ENCODE peak calls at places on chromosomes 2 and 18, in five cellular contexts. W is body of pancreas, H is ascending aorta, Y is prostate gland, B is aorta. M is an unnamed sample. For H3K9me3, the result is how much of the 10 kb centered on the place peaks cover.

GRCh38 chr2:153770359-153770991 is 101.2 kb upstream of the GALNT13 start:
- DNase-seq in W (no peak), H (no peak), Y (no peak), B (no peak), M (no peak)

GRCh38 chr2:145304501-145304900 is 784.6 kb upstream of the ZEB2 start:
- DNase-seq in W (no peak), H (no peak), Y (no peak), B (no peak), M (no peak)

GRCh38 chr2:75570948-75571729 is 10.4 kb upstream of the EVA1A start:
- DNase-seq in W (peak), H (no peak), Y (no peak), B (no peak), M (no peak)

GRCh38 chr2:181679544-181679979 is 755 bp downstream of the NEUROD1 start:
- DNase-seq in W (no peak), H (no peak), Y (no peak), B (no peak), M (no peak)

GRCh38 chr2:219783551-219783950 is 156.1 kb downstream of the SLC4A3 start:
- DNase-seq in W (no peak), H (no peak), Y (no peak), B (no peak), M (no peak)

GRCh38 chr2:119704670-119705120 is 25.7 kb downstream of the TMEM177 start:
- DNase-seq in W (no peak), H (no peak), Y (no peak), B (no peak), M (no peak)

GRCh38 chr2:54360055-54360792 is 95.9 kb upstream of the SPTBN1 start:
- DNase-seq in W (peak), H (peak), Y (no peak), B (no peak), M (no peak)

GRCh38 chr2:214482716-214483115 is 71.9 kb downstream of the VWC2L start:
- DNase-seq in W (no peak), H (no peak), Y (no peak), B (no peak), M (no peak)

GRCh38 chr2:131488306-131489205 is 3.6 kb downstream of the MZT2A start:
- DNase-seq in W (no peak), H (no peak), Y (no peak), B (no peak), M (no peak)

GRCh38 chr2:30613001-30613400 is 166.0 kb downstream of the LCLAT1 start:
- DNase-seq in W (no peak), H (no peak), Y (no peak), B (no peak), M (no peak)

GRCh38 chr2:215032153-215032552 is 106.3 kb downstream of the ABCA12 start:
- DNase-seq in W (no peak), H (no peak), Y (no peak), B (no peak), M (no peak)

GRCh38 chr2:238288650-238289573 is 502 bp upstream of the PER2 start:
- DNase-seq in W (peak), H (peak), Y (peak), B (peak), M (peak)

GRCh38 chr2:173822889-173823485 is 142.2 kb downstream of the SP3 start:
- DNase-seq in W (no peak), H (no peak), Y (no peak), B (no peak), M (no peak)

GRCh38 chr18:23689031-23689615 is at the start of gene LAMA3:
- DNase-seq in W (peak), H (peak), Y (peak), B (peak), M (peak)

GRCh38 chr2:173395567-173396351 is 41.1 kb downstream of the CDCA7 start:
- DNase-seq in W (no peak), H (no peak), Y (no peak), B (no peak), M (no peak)

GRCh38 chr2:39913648-39914456 is 134.8 kb upstream of the THUMPD2 start:
- DNase-seq in W (no peak), H (no peak), Y (peak), B (no peak), M (no peak)

GRCh38 chr2:189261431-189261841 is 81.9 kb upstream of the COL5A2 start:
- DNase-seq in W (no peak), H (no peak), Y (no peak), B (no peak), M (no peak)

GRCh38 chr2:61905372-61906186 is at the start of gene COMMD1:
- DNase-seq in W (peak), H (peak), Y (peak), B (peak), M (peak)

GRCh38 chr2:235498556-235499305 is 4.9 kb downstream of the AGAP1 start:
- DNase-seq in W (peak), H (no peak), Y (no peak), B (no peak), M (no peak)

GRCh38 chr18:21704603-21705364 is at the start of gene ABHD3:
- DNase-seq in W (peak), H (peak), Y (peak), B (peak), M (peak)

GRCh38 chr18:13375302-13376255 is 157.0 kb downstream of the LDLRAD4 start:
- DNase-seq in W (peak), H (peak), Y (no peak), B (peak), M (peak)

GRCh38 chr18:62366992-62367391 is 41.9 kb downstream of the TNFRSF11A start:
- DNase-seq in W (no peak), H (no peak), Y (no peak), B (no peak), M (no peak)

GRCh38 chr2:175811966-175812365 is 190.1 kb downstream of the LNPK start:
- DNase-seq in W (no peak), H (no peak), Y (no peak), B (no peak), M (no peak)

DNA sequence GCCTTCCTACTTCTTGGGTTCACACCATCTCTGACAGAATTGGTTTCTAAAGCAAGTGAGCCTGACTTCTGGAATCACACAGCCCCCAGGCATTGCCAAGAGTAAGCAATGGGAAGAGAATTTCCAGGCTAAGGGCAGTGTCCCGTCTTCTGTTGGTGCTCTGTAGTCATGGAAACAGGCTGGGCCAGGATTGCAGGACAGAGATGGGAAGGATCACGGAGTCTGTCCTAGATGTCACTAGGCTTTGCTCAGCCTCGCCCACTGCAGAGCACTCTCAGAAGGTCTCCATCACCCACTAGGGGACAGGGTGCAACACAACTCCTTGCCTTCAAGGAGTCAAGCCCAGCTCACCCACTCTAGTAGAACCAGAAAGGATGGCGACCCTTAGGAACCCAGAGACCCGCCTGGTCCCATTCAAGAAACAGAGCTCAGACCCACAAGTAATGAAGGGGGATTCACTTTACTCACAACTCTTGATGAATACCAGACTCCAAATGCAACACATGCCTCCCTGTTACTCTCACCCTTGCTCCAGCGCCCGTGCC is 48.6 kb upstream of the TEX51 start:
- DNase-seq in W (no peak), H (peak), Y (no peak), B (no peak), M (no peak)
- H3K9me3 ChIP-seq in W (under half), H (under half), Y (under half), B (under half), M (under half)

GRCh38 chr2:65061910-65062339 is 5.7 kb downstream of the CEP68 start:
- DNase-seq in W (peak), H (peak), Y (peak), B (no peak), M (no peak)
- H3K9me3 ChIP-seq in W (under half), H (under half), Y (under half), B (under half), M (under half)

GRCh38 chr18:49038423-49038822 is 87.7 kb upstream of the SMAD7 start:
- DNase-seq in W (no peak), H (no peak), Y (no peak), B (no peak), M (no peak)
- H3K9me3 ChIP-seq in W (under half), H (under half), Y (under half), B (under half), M (under half)

DNA sequence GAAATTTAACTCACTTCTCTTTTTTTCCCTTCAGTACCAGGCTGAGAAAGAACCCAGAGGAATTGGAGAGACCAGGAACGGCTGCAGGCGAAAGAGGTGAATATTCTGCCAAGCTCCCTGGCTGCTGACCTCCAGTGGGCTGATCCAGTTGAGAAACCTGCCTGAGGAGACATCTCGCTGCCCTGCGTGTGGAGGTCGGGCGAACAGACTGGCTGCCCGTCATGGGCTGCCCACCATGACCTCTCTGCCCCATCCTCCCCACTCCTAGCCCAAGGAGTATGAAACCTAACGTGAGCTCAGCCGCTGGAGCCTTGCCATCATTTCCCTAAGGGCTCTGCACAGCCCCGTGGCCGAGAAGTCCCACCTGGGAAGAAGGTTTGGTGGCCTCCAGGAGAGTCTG is 148.8 kb upstream of the SALL3 start:
- DNase-seq in W (no peak), H (no peak), Y (no peak), B (no peak), M (no peak)
- H3K9me3 ChIP-seq in W (under half), H (under half), Y (under half), B (under half), M (under half)

GRCh38 chr18:79899609-79900435 is 51.6 kb downstream of the SLC66A2 start:
- DNase-seq in W (peak), H (no peak), Y (no peak), B (peak), M (no peak)

GRCh38 chr18:79900610-79901570 is 50.6 kb downstream of the SLC66A2 start:
- DNase-seq in W (peak), H (no peak), Y (no peak), B (peak), M (no peak)

GRCh38 chr18:79896746-79897145 is 54.7 kb downstream of the SLC66A2 start:
- DNase-seq in W (no peak), H (no peak), Y (no peak), B (no peak), M (no peak)

GRCh38 chr18:79898952-79899608 is 52.4 kb downstream of the SLC66A2 start:
- DNase-seq in W (peak), H (no peak), Y (peak), B (no peak), M (no peak)

DNA sequence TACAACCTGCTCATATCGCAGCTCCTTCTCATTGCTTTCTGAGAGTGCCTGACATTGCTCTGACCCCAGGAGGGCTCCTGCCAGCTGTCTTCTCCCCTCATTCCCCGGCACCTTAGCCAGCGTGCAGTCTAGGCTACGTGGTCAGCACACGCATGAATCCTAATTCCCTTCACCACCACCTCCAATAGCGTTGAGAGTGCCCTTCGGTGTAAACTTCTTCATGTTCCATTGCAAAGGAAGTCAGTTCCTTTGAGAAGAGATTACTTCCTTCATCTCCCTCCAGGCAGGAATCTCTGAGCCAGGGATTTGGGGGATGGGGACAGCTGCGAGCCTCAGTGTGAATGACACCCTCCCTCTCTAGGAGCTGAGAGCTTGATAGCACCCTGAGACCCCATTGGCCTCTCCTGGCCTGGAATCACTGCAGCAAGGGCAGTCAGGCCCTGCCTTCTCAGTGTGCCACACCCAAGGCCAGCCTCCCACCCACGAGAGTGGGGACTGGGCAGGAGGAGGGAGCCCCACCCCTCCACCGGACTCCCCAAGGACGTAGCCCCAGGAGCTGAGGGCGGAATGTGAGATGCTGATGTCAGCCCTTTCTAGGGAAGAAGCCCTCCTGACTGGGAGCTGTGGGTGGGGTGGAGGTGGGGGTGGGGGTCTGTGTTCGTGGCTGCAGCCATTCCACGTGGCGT is 53.4 kb downstream of the SLC66A2 start:
- DNase-seq in W (peak), H (no peak), Y (no peak), B (no peak), M (no peak)
- H3K9me3 ChIP-seq in W (under half), H (half or more), Y (under half), B (under half), M (under half)

GRCh38 chr2:15446961-15447360 is 114.2 kb downstream of the NBAS start:
- DNase-seq in W (no peak), H (no peak), Y (no peak), B (no peak), M (no peak)

GRCh38 chr2:15445891-15446562 is 115.1 kb downstream of the NBAS start:
- DNase-seq in W (no peak), H (no peak), Y (no peak), B (no peak), M (no peak)

GRCh38 chr2:15449542-15450236 is 111.4 kb downstream of the NBAS start:
- DNase-seq in W (no peak), H (no peak), Y (no peak), B (no peak), M (no peak)

GRCh38 chr2:15448242-15448839 is 112.8 kb downstream of the NBAS start:
- DNase-seq in W (no peak), H (no peak), Y (no peak), B (no peak), M (no peak)

DNA sequence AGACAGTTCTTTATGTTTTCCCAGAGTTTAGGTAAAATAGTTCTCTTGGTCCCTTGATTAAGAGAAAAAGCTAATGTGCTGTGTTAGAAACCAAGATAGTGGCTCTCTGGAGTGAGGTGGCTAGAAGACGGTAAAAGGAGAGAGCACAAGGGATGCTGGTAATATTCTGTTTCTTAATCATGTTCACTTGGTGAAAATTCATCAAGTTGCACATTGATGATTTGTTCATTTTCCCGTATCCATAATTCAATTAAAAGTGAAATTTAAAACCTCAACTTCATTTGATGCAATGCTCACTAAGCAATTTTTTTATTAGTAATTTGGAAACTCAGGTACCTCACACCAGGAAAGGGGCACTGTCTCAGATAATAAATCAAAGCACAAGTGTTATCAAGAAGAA is 113.8 kb downstream of the NBAS start:
- DNase-seq in W (no peak), H (no peak), Y (no peak), B (no peak), M (no peak)
- H3K9me3 ChIP-seq in W (under half), H (under half), Y (under half), B (under half), M (under half)

DNA sequence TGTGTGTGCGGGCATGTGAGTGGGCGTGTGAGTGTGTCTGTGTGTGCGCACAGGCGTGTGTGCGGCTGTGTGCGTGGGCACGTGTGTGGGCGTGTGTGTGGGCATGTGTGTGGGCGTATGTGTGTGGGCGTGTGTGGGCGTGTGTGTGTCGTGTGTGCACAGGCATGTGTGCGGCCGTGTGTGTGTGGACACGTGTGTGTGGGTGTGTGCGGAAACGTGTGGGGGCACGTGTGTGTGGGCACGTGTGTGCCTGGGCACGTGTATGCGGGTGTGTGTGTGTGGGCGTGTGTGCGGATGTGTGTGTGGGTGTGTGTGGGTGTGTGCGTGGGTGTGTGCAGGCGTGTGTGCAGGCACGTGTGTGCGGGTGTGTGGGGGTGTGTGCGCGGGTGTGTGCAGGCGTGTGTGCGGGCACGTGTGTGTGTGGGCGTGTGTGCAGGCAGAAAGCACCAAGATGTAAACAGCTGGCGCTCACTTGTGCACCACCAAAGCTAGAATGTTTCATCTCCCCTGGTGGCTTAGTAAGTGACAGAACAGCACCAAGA is 31.2 kb upstream of the ALKAL2 start:
- DNase-seq in W (no peak), H (no peak), Y (no peak), B (no peak), M (no peak)
- H3K9me3 ChIP-seq in W (under half), H (under half), Y (under half), B (under half), M (under half)

GRCh38 chr2:97982621-97983020 is 13.1 kb downstream of the TMEM131 start:
- DNase-seq in W (no peak), H (no peak), Y (no peak), B (no peak), M (no peak)
- H3K9me3 ChIP-seq in W (under half), H (under half), Y (under half), B (under half), M (under half)

GRCh38 chr2:202681688-202682205 is 47.0 kb downstream of the FAM117B start:
- DNase-seq in W (no peak), H (no peak), Y (no peak), B (no peak), M (no peak)
- H3K9me3 ChIP-seq in W (under half), H (under half), Y (under half), B (under half), M (under half)

GRCh38 chr2:129719335-129719734 is 260.1 kb upstream of the RAB6C start:
- DNase-seq in W (no peak), H (no peak), Y (no peak), B (no peak), M (no peak)
- H3K9me3 ChIP-seq in W (under half), H (under half), Y (under half), B (under half), M (under half)